ENCODE peak calls at places on chromosome 15, in four cellular contexts. O, F, J and Z are unnamed samples. For H3K36me3 and H3K4me1, the result is how much of the 10 kb centered on the place peaks cover.

GRCh38 chr15:71588746-71589145 is 221.6 kb upstream of the NR2E3 start:
- DNase-seq in O (no peak), J (peak), F (no peak), Z (no peak)

GRCh38 chr15:82710926-82711490 is 1.3 kb upstream of the AP3B2 start:
- DNase-seq in J (no peak), O (no peak), F (no peak), Z (no peak)

GRCh38 chr15:75727851-75728715 is 15.4 kb upstream of the CSPG4 start:
- DNase-seq in J (no peak), O (peak), F (peak), Z (no peak)

GRCh38 chr15:70863450-70864218 is 9.7 kb upstream of the LARP6 start:
- DNase-seq in J (peak), O (peak), F (no peak), Z (peak)

GRCh38 chr15:53511175-53511574 is 248.3 kb downstream of the WDR72 start:
- DNase-seq in J (no peak), F (no peak), O (no peak), Z (no peak)

GRCh38 chr15:86489992-86490391 is 410.3 kb downstream of the AGBL1 start:
- DNase-seq in F (no peak), O (no peak), J (no peak), Z (no peak)

GRCh38 chr15:72475674-72476073 is 1.5 kb downstream of the ARIH1 start:
- DNase-seq in O (no peak), F (no peak), J (no peak), Z (no peak)

GRCh38 chr15:72614810-72615532 is 39.5 kb upstream of the GOLGA6B start:
- DNase-seq in O (no peak), J (no peak), F (no peak), Z (no peak)

GRCh38 chr15:72229076-72229946 is 1.7 kb downstream of the PKM start:
- DNase-seq in F (peak), O (no peak), J (peak), Z (no peak)

GRCh38 chr15:66845266-66845785 is 143.3 kb downstream of the SMAD6 start:
- DNase-seq in O (no peak), F (no peak), J (no peak), Z (no peak)

GRCh38 chr15:96052572-96053038 is 277.9 kb upstream of the NR2F2 start:
- DNase-seq in J (no peak), F (no peak), O (no peak), Z (no peak)

GRCh38 chr15:40092416-40093223 is 16.1 kb downstream of the BMF start:
- DNase-seq in O (no peak), F (no peak), J (peak), Z (peak)

GRCh38 chr15:49895337-49896223 is 223.5 kb downstream of the ATP8B4 start:
- DNase-seq in F (no peak), J (peak), O (no peak), Z (no peak)

GRCh38 chr15:68231102-68231818 is 1.7 kb upstream of the CLN6 start:
- DNase-seq in O (peak), J (no peak), F (no peak), Z (no peak)

GRCh38 chr15:25717861-25718504 is 145.1 kb downstream of the ATP10A start:
- DNase-seq in F (no peak), J (no peak), O (peak), Z (no peak)

GRCh38 chr15:30033763-30034162 is 49.0 kb upstream of the GOLGA8J start:
- DNase-seq in J (no peak), O (no peak), F (no peak), Z (no peak)

GRCh38 chr15:40344631-40345120 is 3.9 kb upstream of the CCDC9B start:
- DNase-seq in O (peak), J (peak), F (peak), Z (no peak)

GRCh38 chr15:77631790-77632551 is 741 bp downstream of the LINGO1 start:
- DNase-seq in O (no peak), J (no peak), F (no peak), Z (no peak)

GRCh38 chr15:51038258-51039042 is 56.3 kb downstream of the TNFAIP8L3 start:
- DNase-seq in O (no peak), F (no peak), J (no peak), Z (no peak)

DNA sequence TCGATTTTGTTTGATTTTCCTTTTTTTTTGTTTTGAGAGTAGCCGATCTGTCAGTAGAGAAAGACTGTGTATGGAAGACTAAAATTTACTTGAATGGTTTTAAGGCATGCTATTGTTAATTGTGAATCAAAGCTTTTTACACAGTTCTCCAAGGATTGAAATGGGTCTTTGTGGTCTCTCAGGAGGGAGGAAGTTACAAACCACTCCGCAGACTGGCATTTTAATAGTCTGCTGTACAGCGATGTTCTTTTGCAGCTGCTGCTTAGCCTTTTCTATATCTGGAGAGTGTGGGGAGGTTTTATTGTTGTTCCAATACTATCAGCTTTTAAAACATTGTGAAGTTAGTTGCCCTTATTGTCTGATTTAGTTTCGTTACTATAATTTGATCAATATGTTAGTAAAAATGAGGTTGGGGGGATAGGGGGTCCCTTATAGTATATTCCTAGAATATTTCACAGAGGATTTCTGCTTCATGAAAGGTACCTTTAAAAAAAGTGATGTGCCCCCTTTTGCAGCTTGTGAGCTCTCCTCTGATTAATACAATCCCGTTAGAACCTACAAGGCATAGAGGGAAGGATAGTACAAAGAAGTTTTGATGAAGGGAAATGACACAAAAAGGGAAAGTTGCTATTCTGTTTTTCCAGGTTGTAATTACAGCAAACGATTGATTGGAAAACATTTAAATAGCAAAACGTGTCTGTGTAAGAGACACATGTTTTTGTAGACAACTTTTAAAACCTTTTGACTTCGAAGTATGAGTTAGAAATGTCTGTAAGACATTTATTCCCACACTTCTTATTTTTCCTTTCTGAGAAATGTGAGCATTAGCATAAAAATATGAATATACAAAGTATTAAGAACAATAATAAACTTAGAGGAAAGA is 158.3 kb upstream of the CGNL1 start:
- DNase-seq in F (no peak), O (no peak), J (no peak), Z (no peak)
- H3K4me3 ChIP-seq in F (no peak), O (no peak), J (no peak), Z (no peak)

DNA sequence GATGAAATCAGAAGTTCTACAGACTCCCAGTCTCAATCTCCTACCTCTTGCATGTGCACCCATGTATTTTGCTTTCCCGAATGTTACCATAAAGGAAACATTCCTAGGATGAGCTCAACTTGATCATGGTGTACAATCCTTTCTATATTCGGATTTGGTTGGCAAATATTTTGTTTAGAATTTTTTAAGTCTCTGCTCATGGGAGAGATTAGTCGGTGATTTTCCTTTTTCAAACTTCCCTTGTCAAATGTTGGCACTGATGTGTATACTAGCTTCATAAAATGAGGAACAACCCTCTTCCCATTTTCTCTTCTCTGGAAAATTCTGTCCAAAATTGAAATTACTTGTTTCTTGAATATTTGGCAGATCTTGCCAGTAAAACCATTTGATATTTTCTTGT is 317.6 kb upstream of the RASGRP1 start:
- DNase-seq in F (no peak), O (no peak), J (no peak), Z (no peak)
- H3K36me3 ChIP-seq in F (under half), O (under half), J (under half), Z (under half)

GRCh38 chr15:65561934-65562333 is 31.7 kb downstream of the HACD3 start:
- DNase-seq in J (no peak), O (no peak), F (no peak), Z (no peak)

GRCh38 chr15:65558336-65558735 is 28.1 kb downstream of the HACD3 start:
- DNase-seq in J (peak), F (no peak), O (no peak), Z (no peak)

GRCh38 chr15:65559941-65560340 is 29.7 kb downstream of the HACD3 start:
- DNase-seq in J (no peak), F (no peak), O (no peak), Z (no peak)

GRCh38 chr15:65556622-65557021 is 26.4 kb downstream of the HACD3 start:
- DNase-seq in F (no peak), O (no peak), J (no peak), Z (no peak)

DNA sequence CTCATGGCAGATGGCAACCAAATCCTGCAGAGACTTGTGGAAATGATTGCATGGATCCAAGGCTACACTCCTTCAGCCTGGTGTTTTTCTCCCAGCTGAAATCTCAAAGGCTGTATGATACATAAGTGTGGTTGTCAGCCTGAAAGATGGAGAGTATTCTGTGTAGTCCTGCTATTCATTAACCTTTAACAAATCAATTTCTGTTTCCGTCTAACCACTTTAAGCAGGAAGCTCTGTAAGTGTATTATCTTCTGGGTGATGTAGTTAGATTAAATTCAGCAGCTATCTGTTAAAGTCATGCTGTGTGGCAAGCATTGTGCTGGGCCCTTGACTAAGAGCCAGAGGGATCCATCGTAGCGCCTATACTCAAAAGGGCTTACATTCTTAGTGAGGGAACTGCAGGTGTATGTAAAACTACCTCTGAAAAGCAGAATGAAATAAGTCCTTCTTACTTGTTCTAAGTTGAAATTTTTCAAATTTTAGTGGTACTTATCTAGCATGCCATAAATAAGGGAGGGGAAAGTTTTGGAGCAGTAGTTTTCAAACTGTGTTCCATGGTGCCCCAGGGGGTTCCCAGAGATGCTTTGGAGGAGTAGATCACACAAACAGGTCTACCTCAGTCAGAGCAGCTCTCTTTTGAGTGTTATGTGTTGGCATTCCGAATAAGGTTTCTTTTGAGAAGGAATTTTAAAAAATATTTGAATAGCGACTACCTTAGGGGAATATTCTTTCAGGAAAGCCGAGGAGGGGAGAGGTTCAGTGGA is 28.9 kb downstream of the HACD3 start:
- DNase-seq in F (no peak), O (no peak), J (no peak), Z (no peak)
- H3K4me1 ChIP-seq in F (under half), O (under half), J (under half), Z (under half)

DNA sequence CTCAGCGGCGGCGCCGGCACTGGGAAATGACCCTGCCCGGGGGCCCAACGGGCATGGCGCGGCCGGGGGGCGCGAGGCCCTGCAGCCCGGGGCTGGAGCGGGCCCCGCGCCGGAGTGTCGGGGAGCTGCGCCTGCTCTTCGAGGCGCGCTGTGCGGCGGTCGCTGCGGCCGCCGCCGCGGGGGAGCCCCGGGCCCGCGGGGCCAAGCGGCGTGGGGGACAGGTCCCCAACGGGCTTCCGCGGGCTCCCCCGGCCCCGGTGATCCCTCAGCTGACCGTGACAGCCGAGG is 172 bp downstream of the ITPKA start:
- DNase-seq in J (no peak), O (no peak), F (no peak), Z (no peak)
- H3K4me3 ChIP-seq in J (peak), O (peak), F (no peak), Z (peak)

GRCh38 chr15:48584090-48584831 is 61.2 kb downstream of the FBN1 start:
- DNase-seq in O (no peak), J (no peak), F (no peak), Z (no peak)
- H3K36me3 ChIP-seq in O (under half), J (under half), F (under half), Z (under half)